ENCODE peak calls at places on chromosomes 5 and 9, in seven cellular contexts. One of them, this sample, is unnamed.

GRCh38 chr5:90096415-90097081 is 313.0 kb downstream of the CETN3 start:
- DNase-seq in bronchial epithelial cell: peak
- DNase-seq in A549: peak
- DNase-seq in type B pancreatic cell: no peak
- DNase-seq in fibroblast of lung: peak
- DNase-seq in fibroblast of the aortic adventitia: peak
- DNase-seq in IMR-90: peak
- DNase-seq in this sample: no peak

GRCh38 chr9:114906922-114907571 is 23.3 kb downstream of the TNFSF8 start:
- DNase-seq in bronchial epithelial cell: peak
- DNase-seq in A549: peak
- DNase-seq in type B pancreatic cell: no peak
- DNase-seq in fibroblast of lung: peak
- DNase-seq in fibroblast of the aortic adventitia: peak
- DNase-seq in IMR-90: peak
- DNase-seq in this sample: peak

GRCh38 chr5:5981562-5981961 is 396.8 kb downstream of the MED10 start:
- DNase-seq in bronchial epithelial cell: no peak
- DNase-seq in A549: no peak
- DNase-seq in type B pancreatic cell: no peak
- DNase-seq in fibroblast of lung: no peak
- DNase-seq in fibroblast of the aortic adventitia: no peak
- DNase-seq in IMR-90: no peak
- DNase-seq in this sample: no peak

GRCh38 chr5:110335361-110336046 is 391.0 kb downstream of the TMEM232 start:
- DNase-seq in bronchial epithelial cell: no peak
- DNase-seq in A549: no peak
- DNase-seq in type B pancreatic cell: no peak
- DNase-seq in fibroblast of lung: peak
- DNase-seq in fibroblast of the aortic adventitia: peak
- DNase-seq in IMR-90: peak
- DNase-seq in this sample: no peak

GRCh38 chr9:135339378-135339973 is 140.1 kb upstream of the PPP1R26 start:
- DNase-seq in bronchial epithelial cell: no peak
- DNase-seq in A549: no peak
- DNase-seq in type B pancreatic cell: no peak
- DNase-seq in fibroblast of lung: no peak
- DNase-seq in fibroblast of the aortic adventitia: no peak
- DNase-seq in IMR-90: no peak
- DNase-seq in this sample: no peak

GRCh38 chr5:558326-558725 is 34.1 kb upstream of the SLC9A3 start:
- DNase-seq in bronchial epithelial cell: no peak
- DNase-seq in A549: no peak
- DNase-seq in type B pancreatic cell: peak
- DNase-seq in fibroblast of lung: no peak
- DNase-seq in fibroblast of the aortic adventitia: no peak
- DNase-seq in IMR-90: no peak
- DNase-seq in this sample: no peak

GRCh38 chr9:133768371-133768858 is 30.3 kb upstream of the SARDH start:
- DNase-seq in bronchial epithelial cell: no peak
- DNase-seq in A549: no peak
- DNase-seq in type B pancreatic cell: peak
- DNase-seq in fibroblast of lung: no peak
- DNase-seq in fibroblast of the aortic adventitia: no peak
- DNase-seq in IMR-90: no peak
- DNase-seq in this sample: no peak

GRCh38 chr5:108687599-108688220 is 60.0 kb upstream of the FER start:
- DNase-seq in bronchial epithelial cell: no peak
- DNase-seq in A549: no peak
- DNase-seq in type B pancreatic cell: no peak
- DNase-seq in fibroblast of lung: no peak
- DNase-seq in fibroblast of the aortic adventitia: peak
- DNase-seq in IMR-90: no peak
- DNase-seq in this sample: no peak

GRCh38 chr5:140568664-140569063 is 4.0 kb downstream of the SLC35A4 start:
- DNase-seq in bronchial epithelial cell: no peak
- DNase-seq in A549: no peak
- DNase-seq in type B pancreatic cell: peak
- DNase-seq in fibroblast of lung: no peak
- DNase-seq in fibroblast of the aortic adventitia: no peak
- DNase-seq in IMR-90: no peak
- DNase-seq in this sample: no peak

GRCh38 chr9:125203259-125203658 is 2.9 kb downstream of the RABEPK start:
- DNase-seq in bronchial epithelial cell: no peak
- DNase-seq in A549: no peak
- DNase-seq in type B pancreatic cell: no peak
- DNase-seq in fibroblast of lung: no peak
- DNase-seq in fibroblast of the aortic adventitia: no peak
- DNase-seq in IMR-90: peak
- DNase-seq in this sample: no peak

GRCh38 chr5:53172630-53173029 is 63.1 kb upstream of the MOCS2 start:
- DNase-seq in bronchial epithelial cell: no peak
- DNase-seq in A549: no peak
- DNase-seq in type B pancreatic cell: no peak
- DNase-seq in fibroblast of lung: no peak
- DNase-seq in fibroblast of the aortic adventitia: no peak
- DNase-seq in IMR-90: no peak
- DNase-seq in this sample: no peak

GRCh38 chr9:132857031-132857430 is 21.1 kb downstream of the AK8 start:
- DNase-seq in bronchial epithelial cell: no peak
- DNase-seq in A549: no peak
- DNase-seq in type B pancreatic cell: no peak
- DNase-seq in fibroblast of lung: peak
- DNase-seq in fibroblast of the aortic adventitia: peak
- DNase-seq in IMR-90: peak
- DNase-seq in this sample: no peak

GRCh38 chr9:2132484-2133082 is 117.4 kb downstream of the SMARCA2 start:
- DNase-seq in bronchial epithelial cell: peak
- DNase-seq in A549: peak
- DNase-seq in type B pancreatic cell: no peak
- DNase-seq in fibroblast of lung: peak
- DNase-seq in fibroblast of the aortic adventitia: peak
- DNase-seq in IMR-90: peak
- DNase-seq in this sample: no peak

GRCh38 chr9:101569736-101570501 is 24.9 kb downstream of the PPP3R2 start:
- DNase-seq in bronchial epithelial cell: no peak
- DNase-seq in A549: no peak
- DNase-seq in type B pancreatic cell: no peak
- DNase-seq in fibroblast of lung: no peak
- DNase-seq in fibroblast of the aortic adventitia: no peak
- DNase-seq in IMR-90: no peak
- DNase-seq in this sample: no peak

GRCh38 chr5:87210076-87210475 is 57.6 kb upstream of the RASA1 start:
- DNase-seq in bronchial epithelial cell: no peak
- DNase-seq in A549: no peak
- DNase-seq in type B pancreatic cell: no peak
- DNase-seq in fibroblast of lung: peak
- DNase-seq in fibroblast of the aortic adventitia: peak
- DNase-seq in IMR-90: peak
- DNase-seq in this sample: no peak

GRCh38 chr5:112703866-112704820 is 33.5 kb upstream of the APC start:
- DNase-seq in bronchial epithelial cell: no peak
- DNase-seq in A549: no peak
- DNase-seq in type B pancreatic cell: no peak
- DNase-seq in fibroblast of lung: peak
- DNase-seq in fibroblast of the aortic adventitia: peak
- DNase-seq in IMR-90: peak
- DNase-seq in this sample: no peak

GRCh38 chr5:152349683-152350526 is 55.2 kb downstream of the NMUR2 start:
- DNase-seq in bronchial epithelial cell: peak
- DNase-seq in A549: peak
- DNase-seq in type B pancreatic cell: no peak
- DNase-seq in fibroblast of lung: peak
- DNase-seq in fibroblast of the aortic adventitia: peak
- DNase-seq in IMR-90: peak
- DNase-seq in this sample: peak

GRCh38 chr5:117805058-117805457 is 1183.3 kb downstream of the DTWD2 start:
- DNase-seq in bronchial epithelial cell: no peak
- DNase-seq in A549: no peak
- DNase-seq in type B pancreatic cell: no peak
- DNase-seq in fibroblast of lung: no peak
- DNase-seq in fibroblast of the aortic adventitia: no peak
- DNase-seq in IMR-90: no peak
- DNase-seq in this sample: no peak

GRCh38 chr5:172689801-172690200 is 48.7 kb downstream of the NEURL1B start:
- DNase-seq in bronchial epithelial cell: no peak
- DNase-seq in A549: no peak
- DNase-seq in type B pancreatic cell: no peak
- DNase-seq in fibroblast of lung: no peak
- DNase-seq in fibroblast of the aortic adventitia: no peak
- DNase-seq in IMR-90: no peak
- DNase-seq in this sample: no peak

GRCh38 chr5:4050203-4050602 is 454.6 kb downstream of the IRX1 start:
- DNase-seq in bronchial epithelial cell: no peak
- DNase-seq in A549: no peak
- DNase-seq in type B pancreatic cell: no peak
- DNase-seq in fibroblast of lung: no peak
- DNase-seq in fibroblast of the aortic adventitia: no peak
- DNase-seq in IMR-90: no peak
- DNase-seq in this sample: no peak

GRCh38 chr5:127934791-127935256 is 148.7 kb upstream of the SLC12A2 start:
- DNase-seq in bronchial epithelial cell: peak
- DNase-seq in A549: peak
- DNase-seq in type B pancreatic cell: no peak
- DNase-seq in fibroblast of lung: peak
- DNase-seq in fibroblast of the aortic adventitia: peak
- DNase-seq in IMR-90: peak
- DNase-seq in this sample: no peak

GRCh38 chr5:172052454-172053236 is 46.2 kb upstream of the FBXW11 start:
- DNase-seq in bronchial epithelial cell: no peak
- DNase-seq in A549: no peak
- DNase-seq in type B pancreatic cell: no peak
- DNase-seq in fibroblast of lung: peak
- DNase-seq in fibroblast of the aortic adventitia: peak
- DNase-seq in IMR-90: peak
- DNase-seq in this sample: no peak

GRCh38 chr5:115417076-115417475 is 120.6 kb upstream of the CCDC112 start:
- DNase-seq in bronchial epithelial cell: no peak
- DNase-seq in A549: no peak
- DNase-seq in type B pancreatic cell: no peak
- DNase-seq in fibroblast of lung: no peak
- DNase-seq in fibroblast of the aortic adventitia: peak
- DNase-seq in IMR-90: no peak
- DNase-seq in this sample: no peak

GRCh38 chr9:5453673-5454072 is 3.3 kb downstream of the CD274 start:
- DNase-seq in bronchial epithelial cell: no peak
- DNase-seq in A549: no peak
- DNase-seq in type B pancreatic cell: no peak
- DNase-seq in fibroblast of lung: no peak
- DNase-seq in fibroblast of the aortic adventitia: no peak
- DNase-seq in IMR-90: no peak
- DNase-seq in this sample: no peak

GRCh38 chr9:103789686-103790085 is 304.4 kb upstream of the SMC2 start:
- DNase-seq in bronchial epithelial cell: peak
- DNase-seq in A549: no peak
- DNase-seq in type B pancreatic cell: no peak
- DNase-seq in fibroblast of lung: no peak
- DNase-seq in fibroblast of the aortic adventitia: no peak
- DNase-seq in IMR-90: no peak
- DNase-seq in this sample: no peak
- TF ChIP-seq CTCF in bronchial epithelial cell: peak
- TF ChIP-seq CTCF in A549: no peak
- TF ChIP-seq CTCF in type B pancreatic cell: peak
- TF ChIP-seq CTCF in fibroblast of lung: no peak
- TF ChIP-seq CTCF in fibroblast of the aortic adventitia: peak
- TF ChIP-seq CTCF in IMR-90: no peak
- TF ChIP-seq CTCF in this sample: peak

DNA sequence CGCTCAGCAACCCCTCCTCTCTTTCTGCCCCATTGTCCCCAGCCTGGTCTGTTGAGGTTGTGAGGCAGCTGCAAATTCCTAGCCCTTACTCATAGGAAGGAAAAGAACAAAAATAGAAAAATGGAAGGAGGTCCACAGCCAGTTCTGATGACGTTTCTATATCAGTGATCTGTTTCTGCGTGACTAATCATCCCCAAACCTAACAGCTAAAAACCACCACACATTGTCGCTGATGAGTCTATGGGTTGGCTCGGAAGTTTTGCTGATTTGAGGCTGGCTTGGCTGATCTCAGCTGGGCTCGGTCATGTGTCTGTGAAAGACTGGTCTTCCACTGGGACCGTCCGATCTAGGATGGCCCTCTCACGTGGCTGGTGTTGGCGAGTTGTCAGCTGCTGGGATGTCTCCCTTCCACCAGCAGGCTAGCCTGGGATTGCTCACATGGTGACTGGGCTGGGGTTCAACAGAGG is 200.6 kb upstream of the ZNF618 start:
- DNase-seq in bronchial epithelial cell: peak
- DNase-seq in A549: no peak
- DNase-seq in type B pancreatic cell: no peak
- DNase-seq in fibroblast of lung: peak
- DNase-seq in fibroblast of the aortic adventitia: peak
- DNase-seq in IMR-90: peak
- DNase-seq in this sample: no peak
- TF ChIP-seq CTCF in bronchial epithelial cell: no peak
- TF ChIP-seq CTCF in A549: no peak
- TF ChIP-seq CTCF in type B pancreatic cell: no peak
- TF ChIP-seq CTCF in fibroblast of lung: no peak
- TF ChIP-seq CTCF in fibroblast of the aortic adventitia: peak
- TF ChIP-seq CTCF in IMR-90: no peak
- TF ChIP-seq CTCF in this sample: no peak

GRCh38 chr5:9230355-9230754 is 315.5 kb downstream of the SEMA5A start:
- DNase-seq in bronchial epithelial cell: no peak
- DNase-seq in A549: no peak
- DNase-seq in type B pancreatic cell: no peak
- DNase-seq in fibroblast of lung: no peak
- DNase-seq in fibroblast of the aortic adventitia: no peak
- DNase-seq in IMR-90: no peak
- DNase-seq in this sample: no peak

GRCh38 chr5:9239071-9239470 is 306.8 kb downstream of the SEMA5A start:
- DNase-seq in bronchial epithelial cell: peak
- DNase-seq in A549: no peak
- DNase-seq in type B pancreatic cell: no peak
- DNase-seq in fibroblast of lung: peak
- DNase-seq in fibroblast of the aortic adventitia: peak
- DNase-seq in IMR-90: peak
- DNase-seq in this sample: no peak

GRCh38 chr5:9231842-9232241 is 314.0 kb downstream of the SEMA5A start:
- DNase-seq in bronchial epithelial cell: no peak
- DNase-seq in A549: no peak
- DNase-seq in type B pancreatic cell: no peak
- DNase-seq in fibroblast of lung: no peak
- DNase-seq in fibroblast of the aortic adventitia: no peak
- DNase-seq in IMR-90: no peak
- DNase-seq in this sample: no peak

GRCh38 chr5:9233035-9233434 is 312.8 kb downstream of the SEMA5A start:
- DNase-seq in bronchial epithelial cell: no peak
- DNase-seq in A549: no peak
- DNase-seq in type B pancreatic cell: no peak
- DNase-seq in fibroblast of lung: no peak
- DNase-seq in fibroblast of the aortic adventitia: no peak
- DNase-seq in IMR-90: no peak
- DNase-seq in this sample: no peak

GRCh38 chr5:9233712-9234111 is 312.2 kb downstream of the SEMA5A start:
- DNase-seq in bronchial epithelial cell: no peak
- DNase-seq in A549: no peak
- DNase-seq in type B pancreatic cell: no peak
- DNase-seq in fibroblast of lung: peak
- DNase-seq in fibroblast of the aortic adventitia: peak
- DNase-seq in IMR-90: peak
- DNase-seq in this sample: no peak
- TF ChIP-seq CTCF in bronchial epithelial cell: no peak
- TF ChIP-seq CTCF in A549: no peak
- TF ChIP-seq CTCF in type B pancreatic cell: no peak
- TF ChIP-seq CTCF in fibroblast of lung: no peak
- TF ChIP-seq CTCF in fibroblast of the aortic adventitia: no peak
- TF ChIP-seq CTCF in IMR-90: no peak
- TF ChIP-seq CTCF in this sample: no peak

GRCh38 chr9:93276973-93277372 is 93.0 kb downstream of the WNK2 start:
- DNase-seq in bronchial epithelial cell: no peak
- DNase-seq in A549: no peak
- DNase-seq in type B pancreatic cell: no peak
- DNase-seq in fibroblast of lung: no peak
- DNase-seq in fibroblast of the aortic adventitia: no peak
- DNase-seq in IMR-90: no peak
- DNase-seq in this sample: no peak
- TF ChIP-seq CTCF in bronchial epithelial cell: no peak
- TF ChIP-seq CTCF in A549: no peak
- TF ChIP-seq CTCF in type B pancreatic cell: no peak
- TF ChIP-seq CTCF in fibroblast of lung: no peak
- TF ChIP-seq CTCF in fibroblast of the aortic adventitia: no peak
- TF ChIP-seq CTCF in IMR-90: no peak
- TF ChIP-seq CTCF in this sample: no peak